ENCODE peak calls at places on chromosomes 13 and 19, in eight cellular contexts. Q, F, O, B, V, T, H and Z are unnamed samples.

GRCh38 chr19:55088543-55089265 is 13.0 kb downstream of the EPS8L1 start:
- DNase-seq in V (peak; percentile 38), O (peak; percentile 76), H (peak; percentile 67), F (peak; percentile 76), T (no peak), B (peak; percentile 81), Q (peak; percentile 75), Z (peak; percentile 58)

GRCh38 chr19:55581145-55581827 is 638 bp upstream of the ZNF579 start:
- DNase-seq in V (no peak), Q (peak; percentile 33), B (peak; percentile 40), F (no peak), O (no peak), H (no peak), T (no peak), Z (no peak)

GRCh38 chr19:8370176-8371010 is 6.4 kb downstream of the ANGPTL4 start:
- DNase-seq in V (no peak), O (no peak), F (no peak), Q (peak; percentile 10), T (no peak), B (no peak), H (no peak), Z (no peak)

GRCh38 chr19:34639491-34640085 is 37.4 kb downstream of the SCGB2B2 start:
- DNase-seq in O (no peak), Q (peak; percentile 70), F (no peak), B (peak; percentile 60), T (no peak), H (no peak), V (peak; percentile 68), Z (peak; percentile 75)

GRCh38 chr19:33416307-33417215 is 43.1 kb downstream of the CEBPG start:
- DNase-seq in T (no peak), Q (peak; percentile 51), H (no peak), B (peak; percentile 75), V (peak; percentile 44), F (no peak), O (peak; percentile 44), Z (peak; percentile 65)

GRCh38 chr19:31220540-31220939 is 128.7 kb downstream of the TSHZ3 start:
- DNase-seq in T (no peak), F (no peak), H (no peak), V (no peak), Q (no peak), B (no peak), O (no peak), Z (peak; percentile 33)

GRCh38 chr19:575527-576506 is 3.4 kb downstream of the BSG start:
- DNase-seq in T (peak; percentile 87), Q (no peak), F (no peak), O (peak; percentile 81), B (peak; percentile 81), V (peak; percentile 45), H (no peak), Z (peak; percentile 46)

GRCh38 chr19:13102666-13103584 is at the start of gene LYL1:
- DNase-seq in T (peak; percentile 40), V (no peak), O (peak; percentile 87), H (no peak), Q (no peak), F (no peak), B (peak; percentile 86), Z (no peak)

GRCh38 chr19:18637644-18638630 is 1.1 kb downstream of the KLHL26 start:
- DNase-seq in F (no peak), Q (peak; percentile 83), O (no peak), H (no peak), V (no peak), B (peak; percentile 73), T (no peak), Z (no peak)

GRCh38 chr19:6078068-6078467 is 32.2 kb downstream of the RFX2 start:
- DNase-seq in H (no peak), B (no peak), T (no peak), Q (no peak), F (no peak), O (no peak), V (no peak), Z (no peak)

GRCh38 chr13:25872871-25873607 is 178.8 kb downstream of the SHISA2 start:
- DNase-seq in Q (no peak), H (no peak), V (no peak), F (no peak), T (peak; percentile 41), O (no peak), B (no peak), Z (no peak)

GRCh38 chr13:32229443-32229842 is 85.7 kb downstream of the ZAR1L start:
- DNase-seq in H (no peak), Q (no peak), T (no peak), F (no peak), B (no peak), O (no peak), V (no peak), Z (no peak)

GRCh38 chr19:20051841-20052768 is 12.8 kb upstream of the ZNF682 start:
- DNase-seq in V (peak; percentile 97), T (peak; percentile 86), H (peak; percentile 84), O (peak; percentile 95), Q (peak; percentile 98), F (peak; percentile 97), B (peak; percentile 97), Z (peak; percentile 96)
- TF ChIP-seq CTCF in V (no peak), T (no peak), H (peak; percentile 16), O (peak; percentile 33), Q (no peak), F (peak; percentile 54), B (no peak), Z (no peak)

GRCh38 chr19:4455742-4456565 is 1.6 kb downstream of the UBXN6 start:
- DNase-seq in F (no peak), H (peak; percentile 50), T (peak; percentile 83), V (peak; percentile 57), B (no peak), Q (no peak), O (peak; percentile 78), Z (peak; percentile 97)
- TF ChIP-seq CTCF in F (no peak), H (no peak), T (no peak), V (peak; percentile 1), B (no peak), Q (no peak), O (no peak), Z (peak; percentile 21)

DNA sequence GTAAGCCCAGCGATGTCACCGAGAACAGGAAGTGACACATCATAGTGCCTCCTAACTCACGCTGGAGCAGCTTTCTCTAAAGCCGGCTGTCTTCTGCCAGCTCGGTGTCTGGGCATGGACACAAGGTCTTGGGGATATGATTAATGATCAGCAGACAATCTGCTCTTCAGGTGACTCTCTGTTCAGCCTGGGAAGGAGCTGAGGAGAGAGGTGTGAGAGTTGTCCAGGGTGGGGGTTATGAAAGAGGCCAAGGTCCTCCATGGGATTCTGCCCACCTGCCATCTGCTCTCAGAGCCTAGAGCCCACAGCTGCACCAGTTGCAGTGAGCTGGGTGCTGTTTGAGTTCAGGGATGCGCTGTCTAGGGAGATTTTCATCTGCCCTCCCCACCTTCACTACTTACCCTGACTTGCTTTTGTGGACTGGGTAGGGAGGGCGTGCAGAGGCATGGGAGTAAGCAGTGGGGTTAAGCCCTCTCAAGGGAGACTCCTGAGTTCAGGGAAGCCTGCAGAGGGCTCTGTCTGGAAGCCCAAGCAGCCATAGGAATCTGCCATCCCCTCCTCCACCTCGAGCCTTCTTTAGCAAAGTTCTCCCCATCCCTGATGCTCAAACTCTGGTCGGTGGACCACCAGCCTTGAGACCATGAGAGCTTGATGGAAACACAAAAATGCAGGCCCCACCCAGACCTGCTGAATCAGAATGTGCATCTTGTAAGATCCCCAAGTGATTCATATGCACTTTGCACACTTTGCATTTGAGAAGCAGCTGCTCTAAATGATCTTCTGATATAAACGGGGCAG is 539.7 kb downstream of the RFC3 start:
- DNase-seq in V (peak; percentile 85), T (no peak), F (no peak), Q (no peak), O (no peak), H (no peak), B (no peak), Z (peak; percentile 73)
- TF ChIP-seq CTCF in V (peak; percentile 12), T (no peak), F (no peak), Q (no peak), O (no peak), H (no peak), B (no peak), Z (no peak)

GRCh38 chr13:88068316-88068715 is 397.1 kb downstream of the SLITRK5 start:
- DNase-seq in H (no peak), B (no peak), Q (no peak), O (no peak), T (no peak), V (peak; percentile 67), F (no peak), Z (no peak)

GRCh38 chr13:88063741-88064140 is 392.6 kb downstream of the SLITRK5 start:
- DNase-seq in B (no peak), F (no peak), T (no peak), Q (no peak), H (no peak), O (no peak), V (no peak), Z (no peak)

GRCh38 chr13:88071371-88071770 is 400.2 kb downstream of the SLITRK5 start:
- DNase-seq in O (no peak), Q (no peak), H (no peak), V (no peak), B (no peak), T (no peak), F (no peak), Z (no peak)

GRCh38 chr13:88066847-88067246 is 395.7 kb downstream of the SLITRK5 start:
- DNase-seq in O (no peak), F (no peak), T (no peak), H (no peak), B (no peak), V (no peak), Q (no peak), Z (no peak)

DNA sequence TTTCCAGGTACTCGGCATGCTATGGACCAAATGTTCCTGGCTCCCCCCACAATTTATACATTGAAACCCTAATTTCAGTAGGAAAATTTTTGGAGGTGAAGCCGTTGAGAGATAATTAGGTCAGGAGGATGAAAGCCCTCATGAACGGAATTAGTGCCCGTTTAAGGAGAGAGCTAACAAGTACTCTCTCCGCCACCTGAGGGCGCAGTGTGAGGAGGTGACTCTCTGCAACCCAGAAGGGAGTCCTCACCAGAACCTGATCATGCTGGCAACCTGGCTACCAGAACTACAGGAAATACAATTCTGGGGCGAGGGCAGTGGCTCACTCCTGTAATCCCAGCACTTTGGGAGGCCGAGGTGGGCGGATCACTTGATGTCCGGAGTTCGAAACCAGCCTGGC is 397.8 kb downstream of the SLITRK5 start:
- DNase-seq in V (no peak), B (no peak), O (no peak), H (no peak), F (no peak), T (no peak), Q (peak; percentile 6), Z (no peak)
- TF ChIP-seq CTCF in V (no peak), B (no peak), O (no peak), H (no peak), F (no peak), T (no peak), Q (no peak), Z (no peak)

DNA sequence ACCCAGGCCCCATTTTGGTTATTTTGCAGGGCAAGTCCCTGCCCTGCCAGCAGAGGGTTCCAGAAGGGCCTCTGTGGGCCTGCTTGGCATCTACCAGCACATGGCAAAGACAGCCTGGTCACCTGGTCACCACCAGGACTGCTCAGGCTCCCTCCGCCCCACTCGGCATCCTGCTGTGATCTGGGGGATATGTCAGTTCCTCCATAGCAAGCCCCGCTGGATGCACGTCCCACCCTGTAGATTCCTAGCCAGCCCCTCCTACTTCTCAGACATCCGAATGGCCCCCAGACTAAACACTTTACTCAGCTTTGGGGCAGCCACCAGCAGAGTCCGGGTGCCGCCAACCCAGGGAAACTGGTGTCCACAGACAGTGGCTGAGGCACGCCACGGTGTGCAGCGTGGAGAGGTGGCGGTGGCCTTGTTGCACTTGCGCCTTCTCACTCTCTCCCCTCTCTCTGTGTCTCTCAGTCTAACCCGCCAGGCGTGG is 31.8 kb upstream of the USE1 start:
- DNase-seq in Q (no peak), F (no peak), T (no peak), O (no peak), B (no peak), V (no peak), H (no peak), Z (no peak)
- TF ChIP-seq CTCF in Q (no peak), F (no peak), T (no peak), O (no peak), B (no peak), V (no peak), H (no peak), Z (no peak)

GRCh38 chr19:44807652-44808462 is 1.0 kb upstream of the BCAM start:
- DNase-seq in O (no peak), Q (peak; percentile 65), F (no peak), H (no peak), B (peak; percentile 59), T (no peak), V (peak; percentile 25), Z (peak; percentile 43)
- TF ChIP-seq CTCF in O (peak; percentile 68), Q (no peak), F (peak; percentile 59), H (peak; percentile 39), B (no peak), T (peak; percentile 54), V (peak; percentile 44), Z (peak; percentile 57)